ENCODE peak calls at places on chromosomes 13 and 19, in six cellular contexts. Z, U, A, R, N and F are unnamed samples.

GRCh38 chr13:95955719-95956118 is 97.5 kb downstream of the UGGT2 start:
- DNase-seq in Z (no peak), U (no peak), A (no peak), R (no peak), N (no peak), F (no peak)

GRCh38 chr19:56538254-56538760 is 441 bp upstream of the ZFP28 start:
- DNase-seq in Z (peak; percentile 86), U (peak; percentile 93), A (peak; percentile 92), R (peak; percentile 94), N (peak; percentile 95), F (peak; percentile 86)

GRCh38 chr19:57887195-57887941 is 1.5 kb downstream of the ZNF814 start:
- DNase-seq in Z (no peak), U (no peak), A (no peak), R (peak; percentile 88), N (no peak), F (peak; percentile 53)

GRCh38 chr13:106113796-106114195 is 421.7 kb downstream of the EFNB2 start:
- DNase-seq in Z (no peak), U (no peak), A (no peak), R (no peak), N (no peak), F (no peak)

GRCh38 chr13:76889254-76889653 is 3.0 kb upstream of the KCTD12 start:
- DNase-seq in Z (no peak), U (no peak), A (no peak), R (no peak), N (no peak), F (no peak)

GRCh38 chr13:53141336-53141735 is 112.7 kb downstream of the OLFM4 start:
- DNase-seq in Z (no peak), U (no peak), A (no peak), R (no peak), N (no peak), F (no peak)

GRCh38 chr13:44759723-44760360 is 183.7 kb upstream of the TSC22D1 start:
- DNase-seq in Z (no peak), U (no peak), A (no peak), R (no peak), N (peak; percentile 10), F (peak; percentile 29)

GRCh38 chr13:81907973-81908372 is 1567.0 kb upstream of the SPRY2 start:
- DNase-seq in Z (no peak), U (no peak), A (no peak), R (no peak), N (no peak), F (no peak)

GRCh38 chr13:21733475-21734311 is 62.8 kb downstream of the FGF9 start:
- DNase-seq in Z (no peak), U (no peak), A (no peak), R (peak; percentile 82), N (no peak), F (no peak)

GRCh38 chr19:47514151-47514868 is 553 bp downstream of the NAPA start:
- DNase-seq in Z (no peak), U (no peak), A (no peak), R (no peak), N (no peak), F (no peak)

GRCh38 chr13:59112375-59112774 is 1051.4 kb downstream of the DIAPH3 start:
- DNase-seq in Z (no peak), U (no peak), A (peak; percentile 20), R (peak; percentile 11), N (peak; percentile 26), F (peak; percentile 98)

GRCh38 chr13:41658057-41658642 is 200.8 kb downstream of the RGCC start:
- DNase-seq in Z (no peak), U (no peak), A (no peak), R (no peak), N (no peak), F (peak; percentile 76)

GRCh38 chr13:113226873-113227272 is 17.5 kb downstream of the CUL4A start:
- DNase-seq in Z (no peak), U (no peak), A (no peak), R (no peak), N (no peak), F (no peak)

GRCh38 chr19:49019242-49019932 is 2.5 kb upstream of the LHB start:
- DNase-seq in Z (peak; percentile 47), U (peak; percentile 71), A (peak; percentile 60), R (peak; percentile 57), N (peak; percentile 46), F (peak; percentile 81)

GRCh38 chr13:24668955-24669354 is 11.3 kb upstream of the ATP12A start:
- DNase-seq in Z (no peak), U (no peak), A (no peak), R (no peak), N (no peak), F (no peak)

GRCh38 chr13:110070046-110070445 is 236.9 kb downstream of the COL4A1 start:
- DNase-seq in Z (no peak), U (no peak), A (no peak), R (no peak), N (no peak), F (no peak)

GRCh38 chr13:44364601-44365000 is 9.0 kb upstream of the SERP2 start:
- DNase-seq in Z (no peak), U (no peak), A (peak; percentile 20), R (peak; percentile 93), N (no peak), F (peak; percentile 46)

GRCh38 chr13:58583961-58584360 is 952.4 kb downstream of the PCDH17 start:
- DNase-seq in Z (no peak), U (no peak), A (no peak), R (no peak), N (no peak), F (no peak)

GRCh38 chr19:15195987-15196682 is 4.7 kb downstream of the NOTCH3 start:
- DNase-seq in Z (no peak), U (no peak), A (no peak), R (peak; percentile 89), N (no peak), F (peak; percentile 24)

GRCh38 chr19:56252699-56253422 is 19.7 kb upstream of the EDDM13 start:
- DNase-seq in Z (peak; percentile 27), U (peak; percentile 64), A (peak; percentile 75), R (peak; percentile 93), N (peak; percentile 57), F (peak; percentile 89)

GRCh38 chr19:55113570-55114039 is 3.8 kb downstream of the PPP1R12C start:
- DNase-seq in Z (no peak), U (peak; percentile 94), A (peak; percentile 94), R (peak; percentile 99), N (peak; percentile 98), F (peak; percentile 95)

GRCh38 chr13:38417727-38418126 is 68.1 kb downstream of the UFM1 start:
- DNase-seq in Z (no peak), U (no peak), A (no peak), R (peak; percentile 55), N (no peak), F (peak; percentile 24)

GRCh38 chr13:33931397-33931987 is 113.5 kb downstream of the RFC3 start:
- DNase-seq in Z (no peak), U (no peak), A (no peak), R (peak; percentile 65), N (peak; percentile 28), F (peak; percentile 76)

GRCh38 chr13:99310382-99311031 is 3.3 kb upstream of the GPR183 start:
- DNase-seq in Z (no peak), U (no peak), A (no peak), R (no peak), N (no peak), F (no peak)

GRCh38 chr19:39449116-39449797 is 3.9 kb downstream of the SUPT5H start:
- DNase-seq in Z (no peak), U (no peak), A (no peak), R (no peak), N (no peak), F (no peak)
- H3K4me3 ChIP-seq in Z (no peak overlapping the region), U (no peak overlapping the region), A (no peak overlapping the region), R (no peak overlapping the region), N (no peak overlapping the region), F (no peak overlapping the region)

DNA sequence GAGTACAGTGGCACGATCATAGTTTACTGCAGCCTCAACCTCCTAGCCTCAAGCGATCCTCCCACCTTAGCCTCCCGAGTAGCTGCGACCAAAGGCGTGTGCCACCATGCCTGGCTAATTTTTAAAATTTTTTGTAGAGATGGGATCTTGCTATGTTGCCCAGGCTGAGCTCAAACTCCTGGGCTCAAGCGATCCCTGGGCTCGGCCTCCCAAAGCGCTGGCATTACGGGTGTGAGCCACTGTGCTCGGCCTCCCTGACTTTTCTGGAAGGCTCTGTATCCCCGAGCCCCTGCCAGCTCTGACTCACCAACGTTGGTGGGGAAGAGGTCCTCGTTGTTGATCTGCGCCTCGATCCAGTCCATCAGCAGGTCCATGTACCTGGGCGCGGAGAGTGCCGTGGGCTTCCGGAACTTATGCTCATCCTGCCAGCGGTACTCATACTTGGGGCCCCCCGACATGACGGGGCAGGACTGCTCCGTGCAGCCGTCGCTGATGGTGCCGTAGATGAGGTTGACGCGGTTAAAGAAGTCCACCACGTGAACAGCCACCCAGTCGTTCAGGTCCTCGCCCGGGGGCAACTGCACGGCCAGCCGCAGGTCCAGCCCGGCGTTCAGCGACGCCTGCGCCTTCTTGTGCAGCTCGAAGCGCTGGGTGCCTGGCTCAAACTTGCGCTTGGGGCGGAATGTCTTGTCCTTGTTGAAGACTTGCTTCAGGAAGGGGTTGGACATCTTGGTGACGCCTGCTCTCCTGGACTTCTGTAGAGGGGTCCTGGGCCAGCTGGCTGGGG is 18.1 kb downstream of the MOB3A start:
- DNase-seq in Z (no peak), U (no peak), A (no peak), R (no peak), N (no peak), F (no peak)
- H3K27ac ChIP-seq in Z (no peak overlapping the region), U (no peak overlapping the region), A (no peak overlapping the region), R (no peak overlapping the region), N (no peak overlapping the region), F (no peak overlapping the region)

DNA sequence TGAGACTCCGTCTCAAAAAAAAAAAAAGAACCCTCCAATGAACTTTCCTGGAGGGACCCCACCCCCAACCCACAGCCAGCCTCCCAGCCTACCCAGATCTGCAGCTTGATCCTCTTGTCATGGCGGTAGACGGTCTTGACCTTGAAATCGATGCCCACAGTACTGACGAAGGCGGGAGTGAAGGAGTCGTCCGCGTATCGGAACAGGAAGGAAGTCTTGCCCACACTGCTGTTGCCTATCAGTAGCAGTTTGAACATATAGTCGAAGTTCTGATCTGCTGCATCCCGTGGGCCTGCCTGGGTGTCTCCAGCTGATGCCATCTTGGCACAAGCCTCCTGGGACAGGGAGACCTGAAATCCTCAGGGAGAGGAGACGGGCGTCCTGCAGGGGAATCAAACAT is 2.4 kb downstream of the RAB3D start:
- DNase-seq in Z (no peak), U (no peak), A (no peak), R (no peak), N (no peak), F (no peak)
- H3K4me3 ChIP-seq in Z (no peak overlapping the region), U (no peak overlapping the region), A (no peak overlapping the region), R (no peak overlapping the region), N (no peak overlapping the region), F (no peak overlapping the region)

DNA sequence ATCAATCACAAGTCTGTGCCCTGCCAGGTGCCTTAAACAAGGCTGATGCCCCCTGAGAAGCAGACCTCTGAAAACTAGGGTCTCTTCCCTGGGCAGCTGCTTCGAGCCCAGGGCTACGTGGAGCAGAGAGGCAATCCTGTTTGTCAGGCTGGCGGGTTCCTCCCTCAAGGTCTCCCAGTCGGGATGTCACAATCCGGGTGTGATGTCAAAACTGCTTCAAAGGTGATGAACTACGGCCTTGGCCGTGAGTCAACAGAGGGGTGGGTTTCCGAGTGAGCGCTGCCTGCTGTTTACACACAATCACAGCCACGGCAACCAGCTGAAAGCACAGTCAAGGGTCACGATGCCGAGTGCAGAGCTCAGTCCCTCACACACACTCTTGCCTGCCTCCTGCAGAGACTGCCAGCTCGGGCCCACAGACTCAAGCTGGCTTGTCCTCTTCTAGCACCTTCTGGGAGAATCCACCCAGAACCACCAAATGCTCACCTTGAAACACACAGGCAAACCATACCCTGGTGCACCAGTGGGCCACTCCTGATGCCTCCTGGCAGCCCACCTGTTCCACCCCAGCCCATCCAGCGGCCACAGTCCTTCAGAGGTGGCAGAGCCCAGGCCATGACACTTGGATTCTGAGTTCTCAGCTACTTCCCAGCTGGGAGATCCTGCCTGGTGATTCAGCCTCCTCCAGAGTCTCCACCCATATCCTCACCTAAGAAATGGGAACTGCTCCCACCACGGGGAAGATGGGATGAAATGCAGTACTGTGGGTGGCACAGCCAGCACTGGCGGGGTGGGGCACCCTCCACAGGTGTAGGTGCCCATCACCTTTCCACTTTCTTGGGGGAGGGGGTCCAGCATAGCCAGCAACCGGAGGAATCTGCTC is 6.8 kb downstream of the ELL start:
- DNase-seq in Z (peak; percentile 58), U (peak; percentile 65), A (peak; percentile 79), R (peak; percentile 81), N (peak; percentile 65), F (peak; percentile 87)
- H3K27ac ChIP-seq in Z (peak overlapping the region; percentile 54), U (peak overlapping the region; percentile 32), A (peak overlapping the region; percentile 75), R (no peak overlapping the region), N (peak overlapping the region; percentile 87), F (peak overlapping the region; percentile 88)